ENCODE peak calls at places on chromosomes 4 and X, in four cellular contexts. M is mesenchymal stem cell, T is neuronal stem cell, Z is H9. W is an unnamed sample. For H3K4me1, the result is how much of the 10 kb centered on the place peaks cover.

GRCh38 chr4:182145360-182145905 is 97.8 kb upstream of the TENM3 start:
- DNase-seq in M (no peak), T (no peak), Z (no peak), W (peak)

GRCh38 chrX:20101927-20102581 is 14.7 kb downstream of the MAP7D2 start:
- DNase-seq in M (no peak), T (no peak), Z (no peak), W (no peak)

GRCh38 chr4:53461244-53461643 is 83.8 kb downstream of the FIP1L1 start:
- DNase-seq in M (no peak), T (no peak), Z (no peak), W (peak)

GRCh38 chr4:29578329-29578728 is 1141.8 kb upstream of the PCDH7 start:
- DNase-seq in M (no peak), T (no peak), Z (no peak), W (no peak)

GRCh38 chrX:135425566-135425965 is 3.8 kb downstream of the SMIM10L2A start:
- DNase-seq in M (no peak), T (no peak), Z (no peak), W (no peak)

GRCh38 chrX:153692003-153692402 is 4.3 kb downstream of the SLC6A8 start:
- DNase-seq in M (no peak), T (no peak), Z (no peak), W (no peak)

GRCh38 chr4:16869594-16870245 is 28.7 kb downstream of the LDB2 start:
- DNase-seq in M (no peak), T (no peak), Z (no peak), W (no peak)

GRCh38 chr4:19971829-19972228 is 279.9 kb upstream of the SLIT2 start:
- DNase-seq in M (no peak), T (no peak), Z (no peak), W (peak)

GRCh38 chr4:56055027-56055976 is 106.6 kb downstream of the CEP135 start:
- DNase-seq in M (peak), T (peak), Z (no peak), W (peak)

GRCh38 chr4:23851455-23851854 is 38.4 kb downstream of the PPARGC1A start:
- DNase-seq in M (no peak), T (no peak), Z (no peak), W (no peak)

GRCh38 chr4:128812360-128812958 is 3.0 kb downstream of the JADE1 start:
- DNase-seq in M (peak), T (peak), Z (peak), W (peak)

GRCh38 chrX:16544969-16545368 is 105.0 kb upstream of the S100G start:
- DNase-seq in M (no peak), T (no peak), Z (no peak), W (no peak)

GRCh38 chr4:14125375-14126129 is 498.0 kb upstream of the BOD1L1 start:
- DNase-seq in M (no peak), T (no peak), Z (no peak), W (no peak)

GRCh38 chr4:39062499-39062898 is 467 bp downstream of the KLHL5 start:
- DNase-seq in M (peak), T (no peak), Z (no peak), W (peak)

GRCh38 chrX:117936162-117936561 is 180.4 kb downstream of the KLHL13 start:
- DNase-seq in M (no peak), T (no peak), Z (no peak), W (no peak)

GRCh38 chr4:149017022-149017734 is 575.0 kb upstream of the NR3C2 start:
- DNase-seq in M (no peak), T (no peak), Z (no peak), W (no peak)

GRCh38 chrX:106780664-106781377 is 21.7 kb upstream of the TBC1D8B start:
- DNase-seq in M (no peak), T (no peak), Z (no peak), W (no peak)

GRCh38 chr4:8329859-8330761 is 60.6 kb downstream of the HTRA3 start:
- DNase-seq in M (no peak), T (no peak), Z (peak), W (no peak)

GRCh38 chrX:44022964-44023363 is 49.8 kb upstream of the NDP start:
- DNase-seq in M (no peak), T (no peak), Z (no peak), W (no peak)

GRCh38 chrX:1390621-1391369 is 1.1 kb downstream of the SLC25A6 start:
- DNase-seq in M (no peak), T (no peak), Z (no peak), W (no peak)

GRCh38 chrX:40245411-40246140 is 147.8 kb upstream of the BCOR start:
- DNase-seq in M (peak), T (no peak), Z (no peak), W (no peak)

GRCh38 chr4:14259926-14260325 is 632.4 kb upstream of the BOD1L1 start:
- DNase-seq in M (no peak), T (no peak), Z (no peak), W (no peak)

GRCh38 chrX:13432776-13433605 is 113.1 kb upstream of the ATXN3L start:
- DNase-seq in M (peak), T (no peak), Z (no peak), W (no peak)

GRCh38 chr4:186095406-186095805 is 9.1 kb upstream of the FAM149A start:
- DNase-seq in M (no peak), T (no peak), Z (no peak), W (no peak)

GRCh38 chr4:76562851-76563803 is 128.1 kb downstream of the SHROOM3 start:
- DNase-seq in M (no peak), T (no peak), Z (no peak), W (no peak)

GRCh38 chrX:129654652-129655546 is at the start of gene APLN:
- DNase-seq in M (peak), T (peak), Z (no peak), W (peak)

GRCh38 chrX:152025656-152026440 is 51.4 kb upstream of the GABRE start:
- DNase-seq in M (no peak), T (no peak), Z (no peak), W (no peak)

GRCh38 chrX:133513116-133513515 is 97.8 kb upstream of the GPC4 start:
- DNase-seq in M (peak), T (no peak), Z (no peak), W (no peak)

GRCh38 chr4:53510981-53511380 is 80.3 kb downstream of the LNX1 start:
- DNase-seq in M (peak), T (no peak), Z (no peak), W (no peak)

GRCh38 chr4:117412661-117413060 is 327.3 kb upstream of the TRAM1L1 start:
- DNase-seq in M (no peak), T (no peak), Z (no peak), W (no peak)

GRCh38 chrX:133745361-133745760 is 240.0 kb downstream of the GPC3 start:
- DNase-seq in M (no peak), T (no peak), Z (no peak), W (no peak)

GRCh38 chr4:150126880-150127236 is 48.6 kb downstream of the DCLK2 start:
- DNase-seq in M (peak), T (no peak), Z (no peak), W (no peak)

GRCh38 chrX:54423161-54423888 is 16.9 kb upstream of the TSR2 start:
- DNase-seq in M (no peak), T (no peak), Z (peak), W (peak)

GRCh38 chrX:6386837-6387236 is 148.1 kb downstream of the VCX3A start:
- DNase-seq in M (no peak), T (no peak), Z (no peak), W (no peak)

GRCh38 chr4:27913738-27914137 is 1053.1 kb downstream of the STIM2 start:
- DNase-seq in M (no peak), T (no peak), Z (no peak), W (no peak)

GRCh38 chrX:39809326-39809725 is 288.4 kb downstream of the BCOR start:
- DNase-seq in M (peak), T (no peak), Z (no peak), W (no peak)

GRCh38 chr4:119113033-119113655 is 22.5 kb upstream of the MYOZ2 start:
- DNase-seq in M (peak), T (no peak), Z (no peak), W (peak)

GRCh38 chr4:82613111-82613510 is 51.3 kb upstream of the TMEM150C start:
- DNase-seq in M (no peak), T (no peak), Z (no peak), W (no peak)
- H3K4me1 ChIP-seq in M (under half), T (under half), Z (under half), W (under half)

DNA sequence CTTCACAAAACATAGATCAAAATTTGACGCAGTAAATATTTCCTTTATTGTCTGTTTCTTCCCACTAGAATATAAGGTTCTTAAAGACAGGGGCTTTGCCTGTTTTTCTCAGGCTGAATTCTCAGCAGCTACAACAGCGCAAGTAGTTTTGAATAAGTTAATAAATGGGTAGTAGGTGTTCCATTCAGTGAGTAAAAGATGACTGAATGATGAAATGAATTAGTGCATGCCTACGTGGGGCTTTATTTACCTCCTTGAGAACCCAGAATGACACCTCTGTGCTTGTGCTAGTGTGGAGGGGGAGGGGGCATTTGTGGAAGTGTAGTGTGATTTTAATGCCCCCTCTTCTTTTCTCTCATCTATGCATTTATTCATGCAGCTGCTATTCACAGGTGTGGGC is 278.9 kb downstream of the FBXW7 start:
- DNase-seq in M (no peak), T (no peak), Z (no peak), W (no peak)
- H2BK120ac ChIP-seq in M (no peak), T (no peak), Z (no peak), W (no peak)

GRCh38 chr4:57065730-57066482 is 44.3 kb downstream of the IGFBP7 start:
- DNase-seq in M (peak), T (no peak), Z (no peak), W (no peak)
- H3K4me1 ChIP-seq in M (under half), T (under half), Z (under half), W (under half)

GRCh38 chr4:7235030-7235380 is 42.7 kb downstream of the SORCS2 start:
- DNase-seq in M (no peak), T (no peak), Z (no peak), W (no peak)
- H2BK120ac ChIP-seq in M (no peak), T (no peak), Z (no peak), W (no peak)

GRCh38 chrX:120304241-120304640 is 7.0 kb downstream of the TMEM255A start:
- DNase-seq in M (no peak), T (no peak), Z (no peak), W (no peak)

GRCh38 chrX:120299928-120300327 is 11.3 kb downstream of the TMEM255A start:
- DNase-seq in M (no peak), T (no peak), Z (peak), W (peak)

GRCh38 chrX:120301497-120301896 is 9.8 kb downstream of the TMEM255A start:
- DNase-seq in M (no peak), T (no peak), Z (no peak), W (no peak)

GRCh38 chrX:120302434-120302833 is 8.8 kb downstream of the TMEM255A start:
- DNase-seq in M (no peak), T (no peak), Z (peak), W (peak)

GRCh38 chrX:120301960-120302359 is 9.3 kb downstream of the TMEM255A start:
- DNase-seq in M (no peak), T (no peak), Z (no peak), W (no peak)
- H3K4me1 ChIP-seq in M (under half), T (under half), Z (under half), W (under half)

W was measured in mesendoderm.